ENCODE peak calls at places on chromosomes 4 and X, in eight cellular contexts. D is HepG2, B is glutamatergic neuron, Y is foreskin fibroblast, S is ovary, K is testis, H is neural progenitor cell, L is breast epithelium. P is an unnamed sample.

GRCh38 chr4:184671101-184671500 is 21.6 kb downstream of the PRIMPOL start:
- DNase-seq in B (no peak), K (no peak), H (no peak), Y (no peak), L (no peak), S (no peak), D (no peak), P (peak; percentile 40)

GRCh38 chr4:109206610-109207009 is 95.8 kb downstream of the COL25A1 start:
- DNase-seq in S (no peak), B (no peak), L (no peak), D (no peak), Y (peak; percentile 6), H (no peak), K (no peak), P (no peak)

GRCh38 chrX:19535481-19535880 is 20.2 kb upstream of the MAP3K15 start:
- DNase-seq in D (peak; percentile 6), K (no peak), B (no peak), L (no peak), Y (peak; percentile 48), H (peak; percentile 28), S (no peak), P (peak; percentile 8)

GRCh38 chr4:1899149-1900086 is 28.2 kb downstream of the NSD2 start:
- DNase-seq in B (peak; percentile 74), D (peak; percentile 70), Y (peak; percentile 92), S (peak; percentile 65), K (peak; percentile 78), L (peak; percentile 71), H (peak; percentile 88), P (peak; percentile 76)

GRCh38 chr4:76233967-76234678 is 17.4 kb upstream of the FAM47E start:
- DNase-seq in H (no peak), Y (no peak), B (peak; percentile 48), K (peak; percentile 54), S (no peak), D (no peak), L (no peak), P (no peak)

GRCh38 chrX:41802958-41803357 is 79.0 kb downstream of the GPR82 start:
- DNase-seq in B (no peak), Y (no peak), L (no peak), H (peak; percentile 22), D (no peak), K (peak; percentile 39), S (no peak), P (no peak)

GRCh38 chr4:70838972-70839536 is 636 bp downstream of the GRSF1 start:
- DNase-seq in Y (peak; percentile 75), H (peak; percentile 76), S (peak; percentile 69), L (peak; percentile 56), K (peak; percentile 66), B (peak; percentile 75), D (peak; percentile 34), P (peak; percentile 45)

GRCh38 chr4:165433529-165433928 is 54.7 kb downstream of the CPE start:
- DNase-seq in D (no peak), S (no peak), L (no peak), Y (no peak), K (no peak), H (no peak), B (no peak), P (no peak)

GRCh38 chr4:85474818-85475630 is at the start of gene ARHGAP24:
- DNase-seq in S (peak; percentile 75), D (peak; percentile 95), K (peak; percentile 83), B (peak; percentile 75), L (peak; percentile 54), H (peak; percentile 94), Y (peak; percentile 99), P (peak; percentile 87)

DNA sequence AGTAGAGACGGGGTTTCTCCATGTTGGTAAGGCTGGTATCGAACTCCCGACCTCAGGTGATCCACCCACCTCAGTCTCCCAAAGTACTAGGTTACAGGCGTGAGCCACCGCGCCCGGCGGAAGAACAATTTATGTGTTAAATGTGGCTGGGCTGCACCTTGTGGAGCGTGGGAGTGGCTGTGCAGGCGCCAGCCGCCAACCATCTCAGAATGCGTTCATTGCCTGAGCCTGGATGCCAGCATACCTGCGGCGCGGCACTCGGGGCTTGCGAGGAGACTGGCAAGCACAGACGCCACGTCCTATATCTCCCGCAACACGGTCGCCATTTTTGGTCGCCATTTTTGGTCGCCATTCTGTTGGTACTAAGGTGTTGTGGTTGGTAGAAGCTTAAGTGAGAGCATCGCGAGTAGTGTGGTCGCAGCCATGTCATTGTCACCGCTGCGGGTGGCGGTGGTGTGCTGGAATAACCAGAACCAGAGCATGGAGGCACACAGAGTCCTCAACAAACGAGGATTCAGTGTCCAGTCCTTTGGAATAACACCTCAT is 193.6 kb upstream of the HTR2C start:
- DNase-seq in S (no peak), L (no peak), K (no peak), D (no peak), Y (no peak), B (no peak), H (no peak), P (no peak)
- TF ChIP-seq CTCF in S (no peak), L (no peak), K (no peak), D (no peak), Y (no peak), B (no peak), H (no peak), P (no peak)

DNA sequence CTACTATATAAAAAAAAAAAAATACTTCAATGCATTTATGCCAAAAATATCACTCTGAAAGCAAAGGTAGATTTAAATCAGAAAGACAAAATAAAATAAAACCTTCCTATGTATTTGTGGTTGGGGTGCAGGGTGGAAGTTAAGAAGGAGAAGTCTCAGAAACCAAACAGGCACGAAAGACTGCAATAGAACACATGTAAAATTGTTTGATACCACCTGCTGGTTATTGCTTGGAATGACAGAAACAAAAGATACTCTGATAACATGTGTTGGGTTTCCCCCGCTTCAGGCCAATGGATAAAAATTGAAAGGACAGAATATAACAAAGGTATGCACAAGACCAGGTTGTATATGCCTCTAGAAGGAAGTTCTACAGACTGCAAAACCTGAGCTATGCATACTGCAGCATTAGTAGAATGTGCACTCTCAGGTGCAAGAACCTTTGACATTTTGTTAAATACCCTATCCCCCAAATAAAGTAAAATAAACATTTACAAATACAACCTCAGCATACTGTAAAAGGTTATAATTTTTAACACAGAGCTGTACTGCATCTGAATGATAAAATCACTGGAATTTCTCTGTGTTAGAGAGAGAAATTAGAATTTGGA is 118.8 kb downstream of the GABRA2 start:
- DNase-seq in S (no peak), B (no peak), L (no peak), K (no peak), H (peak; percentile 19), Y (no peak), D (peak; percentile 17), P (peak; percentile 10)
- TF ChIP-seq CTCF in S (no peak), B (peak; percentile 85), L (peak; percentile 25), K (peak; percentile 46), H (peak; percentile 38), Y (no peak), D (peak; percentile 60), P (peak; percentile 60)

GRCh38 chrX:68677998-68678397 is 30.5 kb downstream of the STARD8 start:
- DNase-seq in H (no peak), S (no peak), D (no peak), B (no peak), Y (no peak), L (no peak), K (no peak), P (no peak)
- TF ChIP-seq CTCF in H (no peak), S (no peak), D (no peak), B (no peak), Y (no peak), L (no peak), K (no peak), P (no peak)

GRCh38 chrX:54063361-54063760 is 19.1 kb upstream of the PHF8 start:
- DNase-seq in K (no peak), D (no peak), L (no peak), Y (no peak), B (no peak), H (no peak), S (no peak), P (no peak)

GRCh38 chrX:54067741-54068140 is 23.5 kb upstream of the PHF8 start:
- DNase-seq in L (no peak), S (no peak), K (no peak), H (no peak), D (no peak), B (no peak), Y (peak; percentile 38), P (no peak)

GRCh38 chrX:54066841-54067240 is 22.6 kb upstream of the PHF8 start:
- DNase-seq in S (no peak), Y (peak; percentile 78), K (no peak), H (no peak), D (no peak), B (no peak), L (no peak), P (no peak)

GRCh38 chrX:54064564-54064963 is 20.3 kb upstream of the PHF8 start:
- DNase-seq in K (no peak), Y (no peak), D (no peak), B (no peak), L (no peak), H (no peak), S (no peak), P (no peak)
- TF ChIP-seq CTCF in K (no peak), Y (no peak), D (no peak), B (no peak), L (no peak), H (no peak), S (no peak), P (no peak)

DNA sequence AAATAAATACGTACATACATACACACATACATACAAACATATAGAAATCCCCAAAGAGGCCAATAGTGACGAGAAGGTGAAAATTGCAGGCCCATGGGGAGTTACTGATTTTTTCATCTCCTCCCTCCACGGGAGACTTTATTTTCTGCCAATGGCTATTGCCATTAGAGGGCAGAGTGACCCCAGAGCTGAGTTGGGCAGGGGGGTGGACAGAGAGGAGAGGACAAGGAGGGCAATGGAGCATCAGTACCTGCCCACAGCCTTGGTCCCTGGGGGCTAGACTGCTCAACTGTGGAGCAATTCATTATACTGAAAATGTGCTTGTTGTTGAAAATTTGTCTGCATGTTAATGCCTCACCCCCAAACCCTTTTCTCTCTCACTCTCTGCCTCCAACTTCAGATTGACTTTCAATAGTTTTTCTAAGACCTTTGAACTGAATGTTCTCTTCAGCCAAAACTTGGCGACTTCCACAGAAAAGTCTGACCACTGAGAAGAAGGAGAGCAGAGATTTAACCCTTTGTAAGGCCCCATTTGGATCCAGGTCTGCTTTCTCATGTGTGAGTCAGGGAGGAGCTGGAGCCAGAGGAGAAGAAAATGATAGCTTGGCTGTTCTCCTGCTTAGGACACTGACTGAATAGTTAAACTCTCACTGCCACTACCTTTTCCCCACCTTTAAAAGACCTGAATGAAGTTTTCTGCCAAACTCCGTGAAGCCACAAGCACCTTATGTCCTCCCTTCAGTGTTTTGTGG is 180.7 kb downstream of the AR start:
- DNase-seq in S (no peak), K (no peak), L (no peak), B (no peak), D (no peak), H (no peak), Y (peak; percentile 63), P (no peak)
- TF ChIP-seq CTCF in S (no peak), K (no peak), L (no peak), B (no peak), D (no peak), H (no peak), Y (peak; percentile 7), P (no peak)